ENCODE peak calls at places on chromosomes 16 and 17, in seven cellular contexts. J, V, G, Q, M, D and F are unnamed samples.

GRCh38 chr17:5694507-5694906 is 110.2 kb upstream of the NLRP1 start:
- DNase-seq in D (no peak), J (no peak), M (peak; percentile 80), G (no peak), Q (no peak), V (no peak), F (no peak)

GRCh38 chr17:13209091-13209490 is 191.3 kb upstream of the ELAC2 start:
- DNase-seq in J (no peak), D (no peak), M (no peak), G (no peak), Q (no peak), V (no peak), F (no peak)

GRCh38 chr16:75045424-75045823 is 46.6 kb downstream of the ZNRF1 start:
- DNase-seq in Q (no peak), V (no peak), J (no peak), M (no peak), D (no peak), G (no peak), F (no peak)

GRCh38 chr17:39548494-39548893 is 59.2 kb downstream of the NEUROD2 start:
- DNase-seq in G (no peak), V (no peak), D (no peak), Q (no peak), J (no peak), M (no peak), F (no peak)

GRCh38 chr17:77472837-77473214 is 332.1 kb downstream of the SEC14L1 start:
- DNase-seq in V (no peak), Q (no peak), J (no peak), D (no peak), M (no peak), G (no peak), F (no peak)

GRCh38 chr17:16083223-16083622 is 83.6 kb downstream of the TTC19 start:
- DNase-seq in J (no peak), D (no peak), V (no peak), G (no peak), M (no peak), Q (no peak), F (no peak)

GRCh38 chr17:81553616-81554181 is 1.5 kb upstream of the FAAP100 start:
- DNase-seq in V (no peak), G (peak; percentile 49), J (peak; percentile 47), Q (no peak), M (peak; percentile 20), D (peak; percentile 85), F (no peak)

GRCh38 chr16:79601978-79602609 is 1.6 kb upstream of the MAF start:
- DNase-seq in J (peak; percentile 25), M (peak; percentile 85), V (peak; percentile 87), G (peak; percentile 59), Q (peak; percentile 96), D (peak; percentile 28), F (peak; percentile 61)

GRCh38 chr17:19000531-19001011 is 4.0 kb downstream of the FAM83G start:
- DNase-seq in M (peak; percentile 64), J (no peak), Q (no peak), V (no peak), D (no peak), G (no peak), F (no peak)

GRCh38 chr16:2817496-2818277 is 650 bp downstream of the PRSS21 start:
- DNase-seq in V (no peak), D (no peak), J (no peak), Q (no peak), M (no peak), G (no peak), F (no peak)

GRCh38 chr17:1252203-1252608 is 18.0 kb upstream of the BHLHA9 start:
- DNase-seq in J (peak; percentile 9), G (peak; percentile 88), D (no peak), Q (no peak), M (no peak), V (no peak), F (no peak)

GRCh38 chr17:2172447-2172938 is 117.6 kb downstream of the HIC1 start:
- DNase-seq in V (no peak), G (no peak), D (peak; percentile 67), Q (peak; percentile 25), M (peak; percentile 33), J (no peak), F (no peak)

GRCh38 chr17:15289285-15290185 is 24.4 kb upstream of the PMP22 start:
- DNase-seq in G (no peak), J (peak; percentile 25), M (no peak), V (no peak), D (no peak), Q (no peak), F (no peak)

GRCh38 chr17:51434434-51435170 is 174.3 kb downstream of the UTP18 start:
- DNase-seq in J (no peak), M (no peak), D (no peak), V (no peak), Q (no peak), G (no peak), F (no peak)

GRCh38 chr16:62954144-62955032 is 918.1 kb upstream of the CDH8 start:
- DNase-seq in M (no peak), G (no peak), Q (no peak), V (no peak), D (no peak), J (no peak), F (no peak)

GRCh38 chr17:81566461-81567126 is 14.4 kb upstream of the FAAP100 start:
- DNase-seq in V (no peak), M (no peak), J (peak; percentile 85), G (peak; percentile 84), D (peak; percentile 85), Q (no peak), F (no peak)

GRCh38 chr17:60091908-60092331 is 13.2 kb upstream of the HEATR6 start:
- DNase-seq in M (no peak), D (no peak), G (no peak), J (no peak), Q (no peak), V (no peak), F (no peak)

GRCh38 chr17:8430966-8431365 is 4.7 kb upstream of the NDEL1 start:
- DNase-seq in V (no peak), J (no peak), D (no peak), M (no peak), Q (no peak), G (no peak), F (no peak)

GRCh38 chr17:80274871-80275449 is 14.3 kb downstream of the RNF213 start:
- DNase-seq in J (no peak), G (no peak), M (no peak), D (no peak), Q (no peak), V (no peak), F (no peak)

GRCh38 chr17:20073056-20073979 is 64.2 kb downstream of the SPECC1 start:
- DNase-seq in J (no peak), V (peak; percentile 2), Q (no peak), M (no peak), G (no peak), D (no peak), F (no peak)